ENCODE peak calls at places on chromosomes 6 and 20, in seven cellular contexts. B is RWPE1, S is cardiac fibroblast, D is adrenal gland, A is PC-9, L is GM13976, R is fibroblast of pulmonary artery. P is an unnamed sample.

GRCh38 chr6:34100788-34101187 is 45.1 kb downstream of the GRM4 start:
- DNase-seq in B (no peak), A (no peak), R (no peak), L (no peak), S (no peak), D (no peak), P (no peak)

GRCh38 chr6:81515562-81516453 is 236.7 kb downstream of the TENT5A start:
- DNase-seq in A (no peak), D (no peak), S (peak; percentile 60), L (no peak), R (peak; percentile 66), B (no peak), P (no peak)

GRCh38 chr20:45459606-45460005 is 9.9 kb upstream of the WFDC2 start:
- DNase-seq in B (no peak), L (no peak), R (peak; percentile 7), D (no peak), S (no peak), A (no peak), P (no peak)

GRCh38 chr20:48690888-48691287 is 136.9 kb downstream of the PREX1 start:
- DNase-seq in D (peak; percentile 80), B (no peak), L (no peak), A (no peak), S (no peak), R (peak; percentile 43), P (no peak)

GRCh38 chr6:22025468-22026159 is 271.2 kb downstream of the PRL start:
- DNase-seq in D (peak; percentile 84), S (peak; percentile 92), L (peak; percentile 49), R (peak; percentile 98), A (no peak), B (peak; percentile 18), P (peak; percentile 39)

GRCh38 chr6:170444811-170445211 is 108.3 kb downstream of the PSMB1 start:
- DNase-seq in L (no peak), R (no peak), B (no peak), D (no peak), A (no peak), S (no peak), P (no peak)

GRCh38 chr6:42136508-42137191 is 5.8 kb downstream of the C6orf132 start:
- DNase-seq in B (peak; percentile 88), L (peak; percentile 85), A (no peak), R (peak; percentile 55), S (peak; percentile 72), D (no peak), P (peak; percentile 87)

GRCh38 chr6:129485746-129486145 is 224.2 kb downstream of the ARHGAP18 start:
- DNase-seq in S (no peak), A (no peak), R (no peak), D (no peak), L (no peak), B (no peak), P (no peak)

GRCh38 chr6:42960243-42961019 is at the start of gene GNMT:
- DNase-seq in A (peak; percentile 78), S (no peak), L (peak; percentile 58), R (no peak), B (peak; percentile 79), D (peak; percentile 46), P (peak; percentile 45)

GRCh38 chr6:77063494-77063893 is 399.8 kb downstream of the HTR1B start:
- DNase-seq in L (no peak), B (no peak), A (no peak), D (no peak), R (no peak), S (no peak), P (no peak)

GRCh38 chr20:50438986-50439407 is 71.2 kb upstream of the PTPN1 start:
- DNase-seq in R (no peak), S (peak; percentile 90), L (no peak), D (no peak), B (peak; percentile 97), A (peak; percentile 90), P (no peak)

GRCh38 chr6:85675030-85675819 is 32.5 kb upstream of the SYNCRIP start:
- DNase-seq in S (peak; percentile 82), R (peak; percentile 62), L (no peak), B (peak; percentile 26), D (no peak), A (peak; percentile 11), P (no peak)

GRCh38 chr6:126118934-126119333 is 132.6 kb downstream of the TRMT11 start:
- DNase-seq in R (peak; percentile 11), D (no peak), L (no peak), A (no peak), B (no peak), S (peak; percentile 46), P (no peak)

GRCh38 chr20:42277203-42277602 is 659.0 kb upstream of the CHD6 start:
- DNase-seq in A (no peak), B (no peak), S (no peak), D (no peak), L (no peak), R (no peak), P (no peak)

DNA sequence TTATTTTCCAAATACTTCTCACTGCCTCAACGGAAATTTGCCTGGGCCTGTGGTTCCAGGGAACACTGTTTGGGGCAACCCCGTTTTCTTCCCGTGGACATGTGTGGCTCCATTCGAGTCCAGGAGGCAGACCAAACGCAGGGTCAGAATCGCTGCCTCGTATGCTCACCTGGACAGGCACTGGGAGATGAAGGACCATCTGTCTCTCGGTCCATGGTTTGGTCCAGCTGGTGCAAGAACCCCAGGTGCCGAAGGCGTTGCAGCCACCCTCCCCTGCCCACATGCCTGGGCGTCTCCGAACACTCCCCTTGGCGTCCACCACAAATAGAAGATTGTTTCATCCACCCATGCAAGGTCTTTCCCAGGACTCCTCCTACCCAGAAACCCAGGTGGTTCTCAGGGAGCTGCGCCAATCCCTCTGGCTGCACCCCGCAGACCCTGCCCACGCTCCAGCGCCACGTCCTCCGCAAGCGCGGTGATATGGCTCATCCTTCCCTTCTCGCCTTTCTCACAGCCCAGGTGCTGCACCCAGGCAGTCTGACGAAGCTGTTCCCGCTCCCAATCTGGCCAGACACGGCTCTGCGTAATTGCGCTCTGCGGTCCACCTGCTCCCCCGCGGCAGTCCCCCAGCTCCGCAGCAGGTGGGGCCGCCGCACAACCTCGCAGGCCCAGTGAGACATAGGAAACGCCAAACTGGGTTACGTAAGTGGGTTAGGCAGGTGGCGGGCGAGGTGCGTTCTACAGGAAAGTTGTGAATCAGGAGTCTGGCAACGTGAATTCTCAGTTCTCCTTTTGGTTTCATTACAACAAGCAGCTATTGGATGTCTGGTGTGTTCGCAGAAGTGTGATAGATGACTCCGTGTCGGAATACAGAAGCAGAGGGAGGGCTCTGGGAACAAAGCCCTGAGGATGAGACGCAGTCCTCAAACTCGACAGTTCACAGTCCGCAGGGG is 146.2 kb upstream of the ECI2 start:
- DNase-seq in A (peak; percentile 80), S (peak; percentile 55), D (peak; percentile 50), L (peak; percentile 75), R (peak; percentile 31), B (peak; percentile 81), P (peak; percentile 60)
- TF ChIP-seq CTCF in A (peak; percentile 51), S (no peak), D (peak; percentile 38), L (peak; percentile 70), R (peak; percentile 4), B (peak; percentile 64), P (peak; percentile 22)

DNA sequence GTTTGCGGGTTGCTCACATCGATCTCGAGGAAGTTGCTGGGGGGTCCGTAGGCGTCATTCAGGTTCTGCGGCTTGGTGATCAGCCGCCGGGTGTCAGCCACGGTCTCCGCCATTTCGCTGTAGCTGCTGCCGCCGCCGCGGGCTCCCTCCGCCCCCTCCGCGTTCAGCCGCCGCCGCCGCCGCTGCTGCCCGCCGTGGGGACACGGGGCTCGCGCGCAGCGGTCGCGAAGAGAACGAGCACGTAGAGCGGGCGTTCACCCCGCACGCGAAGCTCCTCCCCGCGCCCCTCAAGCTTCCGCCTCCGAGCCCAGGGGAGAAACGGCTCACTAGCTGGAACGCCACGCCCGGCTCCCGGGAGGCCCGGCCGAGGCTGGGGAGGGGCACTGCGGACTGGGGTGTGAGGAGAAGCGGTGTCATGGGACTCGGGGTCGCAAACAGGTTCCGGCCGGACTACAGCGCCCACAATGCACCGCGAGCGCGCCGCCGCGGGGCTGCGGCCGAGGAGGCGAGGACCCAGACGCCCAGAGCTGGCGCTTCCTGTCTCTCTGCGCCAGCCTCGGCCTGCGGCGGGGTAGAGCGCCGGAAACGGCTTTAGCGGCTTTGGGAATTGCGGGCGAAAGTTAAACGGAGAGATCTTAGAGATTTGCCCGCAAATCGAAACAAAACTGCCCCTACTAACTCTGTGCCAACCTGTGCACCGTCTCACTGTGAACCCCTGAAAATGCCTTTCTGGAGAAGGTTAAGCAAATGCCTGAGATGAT is at the start of gene SNX3:
- DNase-seq in L (peak; percentile 96), D (peak; percentile 97), R (peak; percentile 98), A (peak; percentile 97), B (peak; percentile 92), S (peak; percentile 97), P (peak; percentile 97)
- TF ChIP-seq CTCF in L (no peak), D (no peak), R (peak; percentile 4), A (no peak), B (no peak), S (peak; percentile 15), P (no peak)

DNA sequence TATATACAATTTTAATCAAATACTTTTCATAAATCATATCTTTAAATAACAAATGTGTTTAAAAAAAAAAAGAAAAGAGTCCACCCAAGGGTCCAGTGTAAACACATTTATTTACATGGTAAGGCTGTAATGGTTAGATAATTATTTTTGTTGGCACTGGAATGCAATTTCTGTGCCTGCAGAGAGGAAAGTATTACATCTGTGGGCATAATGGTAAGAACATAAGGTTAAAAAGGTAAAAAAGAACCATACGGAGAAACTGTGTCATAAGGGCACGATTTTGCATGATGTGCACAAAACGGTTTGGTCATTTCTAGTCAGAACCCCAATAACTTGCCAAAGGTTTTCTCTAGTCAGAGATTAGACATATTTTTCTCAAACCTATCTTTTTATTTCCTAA is 54.3 kb downstream of the RWDD2A start:
- DNase-seq in B (no peak), S (peak; percentile 11), R (no peak), D (no peak), L (no peak), A (no peak), P (no peak)
- TF ChIP-seq CTCF in B (no peak), S (no peak), R (no peak), D (no peak), L (no peak), A (no peak), P (no peak)

GRCh38 chr20:58094698-58095097 is 133.8 kb downstream of the ANKRD60 start:
- DNase-seq in L (no peak), A (no peak), B (no peak), D (no peak), R (no peak), S (no peak), P (no peak)

GRCh38 chr20:58094160-58094559 is 134.3 kb downstream of the ANKRD60 start:
- DNase-seq in B (no peak), A (no peak), S (no peak), R (no peak), D (no peak), L (no peak), P (no peak)

GRCh38 chr20:58091810-58092209 is 136.6 kb downstream of the ANKRD60 start:
- DNase-seq in B (no peak), S (no peak), R (no peak), A (no peak), L (no peak), D (no peak), P (no peak)

GRCh38 chr20:58092353-58092752 is 136.1 kb downstream of the ANKRD60 start:
- DNase-seq in L (no peak), D (no peak), S (no peak), B (no peak), A (no peak), R (no peak), P (no peak)

DNA sequence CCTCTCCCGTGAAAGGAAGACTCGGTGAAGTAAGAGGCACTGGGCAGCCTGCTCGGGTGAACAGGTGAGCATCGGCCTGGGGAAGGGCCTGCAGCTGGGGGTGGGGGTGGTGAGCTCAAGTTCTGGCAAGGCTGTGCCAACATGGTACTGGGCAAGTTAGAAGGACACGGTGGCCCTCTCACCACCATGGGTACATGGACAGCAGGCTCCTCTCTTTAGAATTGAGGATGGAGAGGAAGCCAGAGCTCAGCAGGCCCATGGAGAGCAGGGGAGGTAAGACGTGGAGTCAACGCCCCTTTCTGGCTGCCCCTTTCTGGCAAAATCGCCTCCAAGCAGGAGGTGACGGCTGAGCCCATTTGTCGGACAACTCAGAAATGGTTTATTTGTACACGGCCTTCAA is 135.6 kb downstream of the ANKRD60 start:
- DNase-seq in D (no peak), R (no peak), A (no peak), S (no peak), L (no peak), B (no peak), P (no peak)
- TF ChIP-seq CTCF in D (no peak), R (no peak), A (no peak), S (no peak), L (no peak), B (no peak), P (no peak)

P was measured in GM20000.